ENCODE peak calls at places on chromosomes 4 and X, in four cellular contexts. C, U, M and Z are unnamed samples.

GRCh38 chrX:48025561-48025960 is 18.8 kb downstream of the SPACA5 start:
- DNase-seq in C (peak; percentile 43), U (peak; percentile 74), M (peak; percentile 33), Z (peak; percentile 10)

GRCh38 chrX:74325130-74326059 is 21.4 kb downstream of the ZCCHC13 start:
- DNase-seq in C (no peak), U (no peak), M (no peak), Z (no peak)

GRCh38 chrX:147962476-147962875 is 18.7 kb upstream of the FMR1NB start:
- DNase-seq in C (no peak), U (no peak), M (no peak), Z (no peak)

GRCh38 chr4:139084425-139085093 is 69.0 kb downstream of the NOCT start:
- DNase-seq in C (no peak), U (no peak), M (no peak), Z (no peak)

GRCh38 chr4:55545681-55546632 is 752 bp downstream of the CLOCK start:
- DNase-seq in C (peak; percentile 83), U (peak; percentile 87), M (peak; percentile 88), Z (no peak)

GRCh38 chr4:53366301-53366716 is 448 bp upstream of the SCFD2 start:
- DNase-seq in C (no peak), U (no peak), M (no peak), Z (no peak)

GRCh38 chr4:146072381-146072780 is 103.1 kb upstream of the LSM6 start:
- DNase-seq in C (no peak), U (no peak), M (no peak), Z (no peak)

GRCh38 chr4:113157086-113157857 is 107.8 kb downstream of the ANK2 start:
- DNase-seq in C (no peak), U (no peak), M (no peak), Z (no peak)

GRCh38 chrX:102959471-102959870 is 22.4 kb downstream of the RAB40AL start:
- DNase-seq in C (no peak), U (no peak), M (no peak), Z (no peak)

GRCh38 chrX:9340619-9341304 is 124.1 kb upstream of the TBL1X start:
- DNase-seq in C (peak; percentile 27), U (peak; percentile 21), M (no peak), Z (no peak)

GRCh38 chr4:89283975-89284556 is 23.5 kb downstream of the GPRIN3 start:
- DNase-seq in C (no peak), U (no peak), M (no peak), Z (no peak)

GRCh38 chr4:36590343-36590742 is 308.9 kb downstream of the DTHD1 start:
- DNase-seq in C (no peak), U (no peak), M (no peak), Z (no peak)

GRCh38 chrX:150482537-150483217 is 85.7 kb upstream of the MTM1 start:
- DNase-seq in C (no peak), U (peak; percentile 58), M (no peak), Z (no peak)

GRCh38 chrX:103584606-103585005 is 709 bp upstream of the TCEAL4 start:
- DNase-seq in C (no peak), U (no peak), M (no peak), Z (no peak)

GRCh38 chr4:138390286-138390685 is 148.1 kb upstream of the SLC7A11 start:
- DNase-seq in C (no peak), U (no peak), M (no peak), Z (no peak)

GRCh38 chr4:76582074-76582816 is 147.2 kb downstream of the SHROOM3 start:
- DNase-seq in C (no peak), U (no peak), M (no peak), Z (no peak)

GRCh38 chr4:20288047-20288650 is 36.4 kb downstream of the SLIT2 start:
- DNase-seq in C (no peak), U (no peak), M (no peak), Z (no peak)

GRCh38 chr4:91525627-91526026 is 778.1 kb upstream of the GRID2 start:
- DNase-seq in C (no peak), U (peak; percentile 12), M (no peak), Z (no peak)

GRCh38 chrX:129930941-129931410 is 25.0 kb downstream of the UTP14A start:
- DNase-seq in C (no peak), U (no peak), M (no peak), Z (no peak)

GRCh38 chr4:74374561-74375327 is 9.8 kb downstream of the EREG start:
- DNase-seq in C (peak; percentile 49), U (no peak), M (no peak), Z (peak; percentile 67)

GRCh38 chr4:4810365-4810764 is 49.1 kb upstream of the MSX1 start:
- DNase-seq in C (no peak), U (no peak), M (no peak), Z (no peak)

GRCh38 chr4:93103042-93103441 is 725.5 kb upstream of the ATOH1 start:
- DNase-seq in C (no peak), U (no peak), M (no peak), Z (no peak)

GRCh38 chr4:140595065-140595464 is 26.3 kb upstream of the UCP1 start:
- DNase-seq in C (peak; percentile 31), U (peak; percentile 60), M (no peak), Z (peak; percentile 58)

GRCh38 chrX:44843753-44844152 is at the start of gene DUSP21:
- DNase-seq in C (no peak), U (no peak), M (no peak), Z (no peak)

GRCh38 chr4:1469596-1470392 is 63.6 kb upstream of the NKX1-1 start:
- DNase-seq in C (no peak), U (no peak), M (peak; percentile 70), Z (no peak)

GRCh38 chr4:138242076-138242829 is at the start of gene SLC7A11:
- DNase-seq in C (peak; percentile 78), U (peak; percentile 93), M (no peak), Z (peak; percentile 99)

GRCh38 chr4:22385615-22386014 is 130.3 kb downstream of the ADGRA3 start:
- DNase-seq in C (no peak), U (no peak), M (no peak), Z (peak; percentile 46)

GRCh38 chrX:97009391-97009790 is 125.7 kb downstream of the RPA4 start:
- DNase-seq in C (no peak), U (no peak), M (no peak), Z (no peak)

GRCh38 chr4:6463311-6464289 is 8.8 kb downstream of the PPP2R2C start:
- DNase-seq in C (peak; percentile 10), U (no peak), M (no peak), Z (no peak)

GRCh38 chrX:153312842-153313241 is 8.7 kb downstream of the PNMA6F start:
- DNase-seq in C (no peak), U (no peak), M (no peak), Z (no peak)

GRCh38 chrX:66262807-66263206 is 98.8 kb downstream of the HEPH start:
- DNase-seq in C (no peak), U (no peak), M (no peak), Z (no peak)

GRCh38 chrX:69298466-69299140 is 133.3 kb upstream of the PJA1 start:
- DNase-seq in C (no peak), U (no peak), M (no peak), Z (no peak)

GRCh38 chr4:108037884-108038283 is 48.2 kb downstream of the HADH start:
- DNase-seq in C (no peak), U (no peak), M (no peak), Z (no peak)

GRCh38 chr4:48315728-48316630 is 25.4 kb upstream of the SLAIN2 start:
- DNase-seq in C (no peak), U (peak; percentile 55), M (no peak), Z (peak; percentile 41)

DNA sequence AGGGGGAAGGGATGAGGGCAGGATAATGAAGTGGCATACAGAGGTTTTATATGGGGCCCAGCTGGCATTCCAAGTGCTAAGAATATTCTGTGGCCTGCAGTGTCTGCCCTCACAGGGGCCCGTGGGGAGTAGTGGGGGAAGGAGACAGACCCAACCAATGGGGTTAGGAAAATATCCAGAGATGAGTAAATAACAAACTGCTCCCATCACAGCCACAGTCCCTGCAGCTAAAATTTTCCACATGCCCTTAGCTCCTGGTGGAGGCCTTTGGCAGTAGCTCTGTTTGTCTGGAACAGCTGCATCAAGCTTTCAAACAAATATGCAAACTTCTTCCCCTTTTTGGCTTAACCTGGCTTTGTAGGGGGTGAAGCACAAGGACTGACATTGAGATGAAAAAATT is 3.1 kb downstream of the SRPX2 start:
- DNase-seq in C (no peak), U (peak; percentile 18), M (no peak), Z (no peak)
- TF ChIP-seq CTCF in C (no peak), U (no peak), M (no peak), Z (no peak)

DNA sequence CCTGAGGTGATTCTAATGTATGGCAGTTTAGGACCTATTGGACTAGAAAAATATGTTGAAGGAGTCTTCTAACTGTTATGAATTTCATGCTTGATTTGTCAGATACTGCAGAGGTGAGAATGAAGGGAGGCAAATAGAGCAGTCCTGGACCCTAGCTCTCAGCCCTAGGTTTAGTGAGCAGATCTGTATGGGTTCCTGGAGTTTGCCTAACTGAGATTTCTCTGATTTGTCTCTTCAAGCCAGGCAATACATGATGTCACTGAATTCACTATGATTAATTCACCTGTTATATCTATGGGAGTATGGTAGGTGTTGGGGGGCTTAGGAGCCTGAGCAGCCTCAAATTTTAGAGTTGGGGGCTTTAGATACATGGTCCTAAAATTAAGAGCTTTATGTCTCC is 2.6 kb downstream of the MND1 start:
- DNase-seq in C (no peak), U (no peak), M (no peak), Z (no peak)
- H3K4me3 ChIP-seq in C (no peak overlapping the region), U (no peak overlapping the region), M (no peak overlapping the region), Z (no peak overlapping the region)

DNA sequence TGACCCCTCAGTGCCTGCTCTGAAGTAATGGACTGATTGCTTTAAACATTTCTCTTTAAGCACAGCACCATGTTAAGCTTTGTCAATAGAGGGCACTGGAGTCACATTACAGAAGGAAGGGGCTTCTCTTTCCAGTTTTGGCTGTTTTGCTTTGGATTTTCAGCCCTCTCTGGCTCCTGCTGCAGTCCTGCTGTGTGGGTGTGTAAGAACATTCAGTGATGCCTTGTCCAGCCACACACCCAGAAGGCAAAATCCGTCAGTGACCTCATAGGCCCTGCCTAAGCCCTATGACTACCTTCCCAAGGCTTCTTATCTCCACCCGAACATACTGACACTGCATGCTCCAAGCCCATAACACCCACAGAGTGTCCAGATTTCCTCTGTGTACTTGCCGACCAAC is 215.3 kb upstream of the CTSO start:
- DNase-seq in C (no peak), U (peak; percentile 72), M (no peak), Z (no peak)
- TF ChIP-seq CTCF in C (no peak), U (peak; percentile 69), M (no peak), Z (peak; percentile 43)

GRCh38 chr4:170697045-170697444 is 607.3 kb upstream of the AADAT start:
- DNase-seq in C (no peak), U (no peak), M (no peak), Z (no peak)
- H3K4me3 ChIP-seq in C (no peak overlapping the region), U (no peak overlapping the region), M (no peak overlapping the region), Z (no peak overlapping the region)

GRCh38 chr4:117085185-117085701 is at the start of gene TRAM1L1:
- DNase-seq in C (peak; percentile 64), U (peak; percentile 90), M (peak; percentile 62), Z (no peak)
- TF ChIP-seq CTCF in C (no peak), U (peak; percentile 37), M (peak; percentile 3), Z (peak; percentile 18)

GRCh38 chr4:123114915-123115756 is 192.7 kb upstream of the NUDT6 start:
- DNase-seq in C (no peak), U (no peak), M (no peak), Z (no peak)
- H3K4me3 ChIP-seq in C (no peak overlapping the region), U (no peak overlapping the region), M (no peak overlapping the region), Z (no peak overlapping the region)